ENCODE peak calls at places on chromosomes 2 and 18, in seven cellular contexts. V is lower lobe of right lung; Q is astrocyte; Z is CD4-positive, alpha-beta memory T cell; C is HCT116; D is ovary; M is CD8-positive, alpha-beta memory T cell. F is an unnamed sample.
A peak's percentile ranks its signal among the peaks of the same experiment; 100 is the strongest.

GRCh38 chr2:54903736-54904554 is 146.3 kb downstream of the RTN4 start:
- DNase-seq in Q (peak; percentile 99), D (no peak), Z (peak; percentile 36), V (no peak), M (no peak), C (peak; percentile 96), F (no peak)

GRCh38 chr18:75223687-75224347 is 13.2 kb downstream of the TSHZ1 start:
- DNase-seq in D (no peak), V (no peak), Z (no peak), M (no peak), C (no peak), Q (peak; percentile 50), F (no peak)

GRCh38 chr2:25939257-25939668 is 43.0 kb downstream of the KIF3C start:
- DNase-seq in C (no peak), V (no peak), Z (no peak), M (no peak), D (no peak), Q (no peak), F (no peak)

GRCh38 chr2:71471276-71471675 is 17.9 kb downstream of the DYSF start:
- DNase-seq in Z (no peak), C (no peak), V (no peak), Q (peak; percentile 82), M (no peak), D (no peak), F (no peak)

GRCh38 chr2:193332938-193333337 is 1138.2 kb upstream of the TMEFF2 start:
- DNase-seq in M (no peak), C (no peak), Z (no peak), V (no peak), Q (peak; percentile 5), D (no peak), F (no peak)

GRCh38 chr18:57755473-57756067 is 47.5 kb downstream of the ATP8B1 start:
- DNase-seq in C (no peak), V (no peak), D (no peak), Q (no peak), Z (no peak), M (no peak), F (no peak)

GRCh38 chr2:16727256-16727655 is 61.6 kb upstream of the CYRIA start:
- DNase-seq in C (no peak), V (no peak), M (no peak), Z (no peak), D (no peak), Q (peak; percentile 6), F (no peak)

GRCh38 chr2:65329551-65329950 is 101.9 kb downstream of the ACTR2 start:
- DNase-seq in V (no peak), D (no peak), C (no peak), M (no peak), Z (no peak), Q (no peak), F (no peak)

GRCh38 chr18:6614952-6615351 is 114.6 kb upstream of the ARHGAP28 start:
- DNase-seq in M (no peak), Q (no peak), V (no peak), D (no peak), Z (no peak), C (no peak), F (no peak)

GRCh38 chr2:157107877-157108276 is 149.6 kb upstream of the GALNT5 start:
- DNase-seq in Z (no peak), Q (peak; percentile 62), M (no peak), C (no peak), V (no peak), D (no peak), F (no peak)

GRCh38 chr2:75751824-75752468 is 41.2 kb upstream of the GCFC2 start:
- DNase-seq in Q (no peak), Z (no peak), V (no peak), C (no peak), D (no peak), M (no peak), F (no peak)

GRCh38 chr2:50720695-50721314 is 311.1 kb downstream of the NRXN1 start:
- DNase-seq in C (no peak), V (no peak), M (no peak), Q (peak; percentile 12), Z (no peak), D (no peak), F (no peak)

GRCh38 chr2:124913873-124914272 is 888.8 kb downstream of the CNTNAP5 start:
- DNase-seq in D (no peak), M (no peak), V (no peak), Z (no peak), C (no peak), Q (peak; percentile 3), F (no peak)

GRCh38 chr2:120290737-120291136 is 38.1 kb downstream of the RALB start:
- DNase-seq in Z (no peak), M (no peak), Q (no peak), V (no peak), C (no peak), D (no peak), F (no peak)

GRCh38 chr2:237725661-237726060 is 72.9 kb upstream of the RBM44 start:
- DNase-seq in Q (no peak), Z (no peak), M (no peak), C (no peak), D (no peak), V (no peak), F (no peak)

DNA sequence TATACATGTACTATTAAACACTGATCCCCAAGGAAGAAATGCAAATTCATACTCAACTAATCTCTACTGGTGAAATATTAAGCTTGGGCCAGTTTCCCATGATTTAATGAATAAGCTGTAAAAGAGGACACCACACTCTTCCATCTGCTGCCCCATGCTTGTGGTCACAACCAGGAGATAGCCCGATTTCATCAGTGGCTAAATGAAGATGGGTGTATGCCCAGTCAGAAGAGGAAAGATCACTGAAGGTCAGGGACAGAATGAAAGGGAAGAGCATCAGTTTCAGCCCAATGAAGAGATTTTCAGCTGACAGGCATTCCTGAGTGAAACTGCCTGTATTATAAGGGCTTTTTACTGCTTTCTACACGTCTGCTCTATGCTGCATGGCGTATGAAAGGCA is 103.5 kb downstream of the KCNS3 start:
- DNase-seq in C (no peak), Q (no peak), D (no peak), M (no peak), V (no peak), Z (no peak), F (no peak)
- H3K4me1 ChIP-seq in C (no peaks in the 10 kb centered on the region), Q (peaks cover 29% of the 10 kb centered on the region), D (no peaks in the 10 kb centered on the region), M (no peaks in the 10 kb centered on the region), V (peaks cover 9% of the 10 kb centered on the region), Z (no peaks in the 10 kb centered on the region), F (no peaks in the 10 kb centered on the region)

GRCh38 chr2:226835796-226836547 is at the start of gene RHBDD1:
- DNase-seq in C (peak; percentile 87), Q (peak; percentile 91), M (peak; percentile 97), Z (peak; percentile 95), D (peak; percentile 94), V (peak; percentile 96), F (peak; percentile 96)
- H3K4me1 ChIP-seq in C (peaks cover 17% of the 10 kb centered on the region), Q (peaks cover 10% of the 10 kb centered on the region), M (peaks cover 52% of the 10 kb centered on the region), Z (peaks cover 63% of the 10 kb centered on the region), D (no peaks in the 10 kb centered on the region), V (peaks cover 36% of the 10 kb centered on the region), F (peaks cover 27% of the 10 kb centered on the region)

GRCh38 chr2:19899853-19900525 is 1.8 kb downstream of the TTC32 start:
- DNase-seq in Z (peak; percentile 39), Q (no peak), M (no peak), C (no peak), D (no peak), V (no peak), F (no peak)
- H3K4me1 ChIP-seq in Z (peaks cover 52% of the 10 kb centered on the region), Q (peaks cover 17% of the 10 kb centered on the region), M (peaks cover 46% of the 10 kb centered on the region), C (peaks cover 11% of the 10 kb centered on the region), D (peaks cover 13% of the 10 kb centered on the region), V (peaks cover 61% of the 10 kb centered on the region), F (peaks cover 23% of the 10 kb centered on the region)

DNA sequence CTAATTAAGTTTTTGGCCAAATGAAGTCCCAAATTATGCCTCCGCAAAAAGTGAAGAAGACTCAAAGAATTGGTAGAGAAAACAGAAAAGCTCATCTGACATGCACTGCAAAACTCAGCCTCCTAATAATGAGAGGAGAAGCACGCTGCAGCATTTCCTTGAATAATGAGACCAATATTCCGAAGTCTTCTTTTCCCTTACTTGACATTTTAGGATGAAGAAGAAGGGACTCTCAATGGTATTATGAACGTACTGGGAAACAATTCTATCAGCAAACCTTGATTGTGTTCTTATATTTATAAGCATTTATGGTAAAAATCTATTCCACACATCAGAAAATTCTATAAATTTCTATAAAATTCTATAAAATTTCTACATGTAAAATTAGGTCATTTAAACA is 733.9 kb upstream of the ACVR2A start:
- DNase-seq in C (no peak), Q (no peak), Z (no peak), D (no peak), V (no peak), M (no peak), F (no peak)
- H3K4me1 ChIP-seq in C (no peaks in the 10 kb centered on the region), Q (no peaks in the 10 kb centered on the region), Z (no peaks in the 10 kb centered on the region), D (no peaks in the 10 kb centered on the region), V (no peaks in the 10 kb centered on the region), M (no peaks in the 10 kb centered on the region), F (no peaks in the 10 kb centered on the region)

DNA sequence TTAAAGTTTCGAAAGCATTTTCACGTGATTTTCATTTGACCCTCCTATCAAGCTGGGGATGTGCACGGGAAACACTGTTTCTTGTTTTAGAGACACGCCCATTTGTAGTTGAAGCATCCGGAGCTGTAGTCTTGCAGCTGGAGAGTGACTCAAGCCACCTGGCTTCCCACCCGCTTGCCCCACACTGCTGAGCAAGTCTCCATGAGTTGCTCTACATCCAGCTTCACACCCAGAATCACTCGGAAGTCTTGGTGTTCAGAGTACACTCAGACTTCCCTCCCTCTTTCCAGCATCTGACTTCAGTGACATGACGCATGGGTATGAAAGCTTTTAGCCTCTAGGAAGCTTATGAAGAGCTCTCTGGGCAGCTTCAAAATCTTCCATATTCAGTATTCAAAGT is 262.4 kb downstream of the NBAS start:
- DNase-seq in M (no peak), C (no peak), D (no peak), V (no peak), Z (no peak), Q (peak; percentile 26), F (no peak)
- H3K4me1 ChIP-seq in M (peaks cover 15% of the 10 kb centered on the region), C (no peaks in the 10 kb centered on the region), D (no peaks in the 10 kb centered on the region), V (no peaks in the 10 kb centered on the region), Z (no peaks in the 10 kb centered on the region), Q (no peaks in the 10 kb centered on the region), F (no peaks in the 10 kb centered on the region)

GRCh38 chr2:20334645-20335203 is 15.9 kb downstream of the PUM2 start:
- DNase-seq in D (no peak), C (no peak), Q (no peak), M (no peak), Z (no peak), V (no peak), F (no peak)

GRCh38 chr2:20333738-20334137 is 16.9 kb downstream of the PUM2 start:
- DNase-seq in C (no peak), Z (no peak), Q (no peak), V (no peak), D (no peak), M (no peak), F (no peak)

GRCh38 chr2:20343128-20343527 is 7.5 kb downstream of the PUM2 start:
- DNase-seq in Q (peak; percentile 29), D (no peak), Z (no peak), C (no peak), V (no peak), M (no peak), F (no peak)

GRCh38 chr2:20339012-20339411 is 11.6 kb downstream of the PUM2 start:
- DNase-seq in Q (no peak), D (no peak), C (no peak), Z (no peak), M (no peak), V (no peak), F (no peak)
- H3K4me1 ChIP-seq in Q (no peaks in the 10 kb centered on the region), D (peaks cover 17% of the 10 kb centered on the region), C (no peaks in the 10 kb centered on the region), Z (peaks cover 91% of the 10 kb centered on the region), M (peaks cover 84% of the 10 kb centered on the region), V (peaks cover 84% of the 10 kb centered on the region), F (peaks cover 59% of the 10 kb centered on the region)

F was measured in naive thymus-derived CD4-positive, alpha-beta T cell.